ENCODE peak calls at places on chromosomes 11 and 22, in eight cellular contexts. G is endodermal cell, M is SK-N-SH, U is fibroblast of lung, N is GM23248, Q is neuronal stem cell, O is HCT116, I is MM.1S. C is an unnamed sample.

GRCh38 chr22:28034760-28035401 is 115.8 kb upstream of the PITPNB start:
- DNase-seq in G (peak), M (peak), U (peak), N (peak), Q (no peak), O (no peak), I (no peak), C (peak)

GRCh38 chr11:88383446-88383845 is 45.9 kb upstream of the CTSC start:
- DNase-seq in G (no peak), M (no peak), U (peak), N (no peak), Q (no peak), O (no peak), I (no peak), C (no peak)

GRCh38 chr11:2248762-2249161 is 21.6 kb downstream of the ASCL2 start:
- DNase-seq in G (no peak), M (no peak), U (no peak), N (no peak), Q (no peak), O (no peak), I (no peak), C (peak)

GRCh38 chr11:65574147-65574962 is 1.5 kb upstream of the EHBP1L1 start:
- DNase-seq in G (peak), M (peak), U (peak), N (peak), Q (peak), O (peak), I (peak), C (peak)

GRCh38 chr11:33997473-33998347 is 53.8 kb upstream of the CAPRIN1 start:
- DNase-seq in G (peak), M (peak), U (no peak), N (peak), Q (no peak), O (no peak), I (no peak), C (no peak)

GRCh38 chr22:47498969-47499368 is 736.5 kb downstream of the TBC1D22A start:
- DNase-seq in G (no peak), M (no peak), U (no peak), N (no peak), Q (no peak), O (no peak), I (no peak), C (no peak)

GRCh38 chr11:130022799-130023198 is 20.2 kb upstream of the PRDM10 start:
- DNase-seq in G (no peak), M (no peak), U (no peak), N (peak), Q (no peak), O (no peak), I (no peak), C (no peak)

GRCh38 chr11:100630898-100631297 is 56.2 kb upstream of the ARHGAP42 start:
- DNase-seq in G (no peak), M (no peak), U (peak), N (no peak), Q (no peak), O (no peak), I (no peak), C (no peak)

GRCh38 chr11:80596291-80596810 is 1155.5 kb upstream of the TENM4 start:
- DNase-seq in G (no peak), M (no peak), U (peak), N (no peak), Q (no peak), O (no peak), I (no peak), C (no peak)

GRCh38 chr11:111021131-111021530 is 224.4 kb upstream of the POU2AF2 start:
- DNase-seq in G (no peak), M (no peak), U (no peak), N (no peak), Q (no peak), O (no peak), I (no peak), C (no peak)

GRCh38 chr22:40241200-40241763 is 63.6 kb downstream of the TNRC6B start:
- DNase-seq in G (no peak), M (no peak), U (no peak), N (no peak), Q (no peak), O (no peak), I (no peak), C (no peak)

GRCh38 chr11:64887757-64888405 is 9.5 kb upstream of the EHD1 start:
- DNase-seq in G (peak), M (peak), U (peak), N (peak), Q (peak), O (peak), I (peak), C (peak)

GRCh38 chr22:17152340-17152739 is 6.7 kb downstream of the HDHD5 start:
- DNase-seq in G (no peak), M (no peak), U (no peak), N (no peak), Q (no peak), O (no peak), I (no peak), C (no peak)

GRCh38 chr22:17143826-17144225 is 15.3 kb downstream of the HDHD5 start:
- DNase-seq in G (no peak), M (no peak), U (no peak), N (no peak), Q (no peak), O (no peak), I (no peak), C (no peak)

GRCh38 chr22:17152971-17153370 is 6.1 kb downstream of the HDHD5 start:
- DNase-seq in G (no peak), M (no peak), U (no peak), N (no peak), Q (no peak), O (no peak), I (no peak), C (no peak)

GRCh38 chr22:17145021-17145680 is 13.9 kb downstream of the HDHD5 start:
- DNase-seq in G (no peak), M (no peak), U (no peak), N (no peak), Q (no peak), O (no peak), I (no peak), C (no peak)

GRCh38 chr22:17149073-17149815 is 9.8 kb downstream of the HDHD5 start:
- DNase-seq in G (no peak), M (no peak), U (no peak), N (no peak), Q (no peak), O (no peak), I (no peak), C (no peak)
- H3K9ac ChIP-seq in G (no peak), M (no peak), U (no peak), N (no peak), Q (no peak), O (no peak), I (no peak), C (no peak)

GRCh38 chr11:61357894-61358239 is 3.8 kb downstream of the CYB561A3 start:
- DNase-seq in G (no peak), M (no peak), U (no peak), N (no peak), Q (no peak), O (no peak), I (no peak), C (no peak)

GRCh38 chr11:61361237-61361636 is 445 bp downstream of the CYB561A3 start:
- DNase-seq in G (no peak), M (peak), U (no peak), N (no peak), Q (no peak), O (no peak), I (peak), C (no peak)

GRCh38 chr11:61358566-61358965 is 3.1 kb downstream of the CYB561A3 start:
- DNase-seq in G (no peak), M (no peak), U (no peak), N (no peak), Q (no peak), O (no peak), I (no peak), C (no peak)

GRCh38 chr11:61357233-61357893 is 4.3 kb downstream of the CYB561A3 start:
- DNase-seq in G (no peak), M (no peak), U (no peak), N (no peak), Q (no peak), O (no peak), I (no peak), C (no peak)

DNA sequence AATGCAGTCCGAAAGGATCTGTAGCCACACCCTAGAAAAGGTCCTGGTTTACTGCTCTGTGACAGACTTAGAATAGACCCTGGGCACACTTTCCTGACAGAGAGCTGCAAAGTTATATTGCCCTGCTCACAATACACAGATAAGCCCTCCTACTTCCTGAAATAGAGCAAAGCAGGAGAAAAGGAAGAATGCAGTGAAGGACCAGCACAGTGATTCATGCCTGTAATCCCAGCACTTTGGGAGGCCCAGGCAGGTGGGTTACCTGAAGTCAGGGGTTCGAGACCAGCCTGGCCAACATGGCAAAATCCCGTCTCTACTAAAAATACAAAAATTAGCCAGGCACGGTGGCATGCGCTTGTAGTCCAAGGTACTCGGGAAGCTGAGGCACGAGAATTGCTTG is 2.1 kb downstream of the CYB561A3 start:
- DNase-seq in G (no peak), M (no peak), U (no peak), N (no peak), Q (no peak), O (no peak), I (no peak), C (no peak)
- H3K4me3 ChIP-seq in G (no peak), M (no peak), U (no peak), N (no peak), Q (no peak), O (no peak), I (no peak), C (no peak)

GRCh38 chr11:119625206-119625988 is 103.6 kb downstream of the NECTIN1 start:
- DNase-seq in G (no peak), M (peak), U (no peak), N (no peak), Q (no peak), O (no peak), I (no peak), C (no peak)
- H3K9ac ChIP-seq in G (no peak), M (no peak), U (no peak), N (no peak), Q (peak), O (no peak), I (no peak), C (no peak)

DNA sequence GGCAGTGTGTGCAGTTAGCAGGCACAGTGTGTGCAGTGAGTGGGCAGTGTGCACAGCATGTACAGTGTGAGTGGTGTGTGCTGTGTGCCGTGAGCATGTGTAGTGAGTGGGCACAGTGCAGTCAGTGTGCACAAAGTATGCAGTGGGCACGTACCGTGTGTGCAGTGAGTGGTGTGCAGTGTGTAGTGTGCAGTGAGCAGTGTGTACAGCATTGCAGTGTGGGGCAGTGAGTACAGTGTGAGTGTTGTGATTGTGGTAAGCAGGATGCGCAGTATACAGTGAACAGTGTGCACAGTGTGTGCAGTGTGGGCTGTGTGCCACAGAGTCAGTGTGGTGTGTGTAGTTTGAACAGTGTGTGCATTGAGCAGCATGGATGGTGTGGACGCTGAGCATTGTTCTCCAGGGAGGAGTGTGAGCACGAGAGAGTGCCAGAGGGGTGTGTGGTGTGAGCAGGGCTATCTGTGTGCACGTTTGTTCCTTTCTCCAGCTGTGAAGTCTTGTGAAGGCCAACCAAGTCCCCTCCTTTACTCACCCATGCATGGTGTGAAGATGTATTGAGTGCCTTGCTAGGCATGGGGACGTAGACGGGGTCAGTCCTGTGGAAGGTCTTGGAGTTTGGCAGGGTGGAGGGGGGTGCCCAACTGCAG is 3.1 kb downstream of the SHANK3 start:
- DNase-seq in G (peak), M (no peak), U (no peak), N (no peak), Q (no peak), O (no peak), I (no peak), C (no peak)
- H3K4me3 ChIP-seq in G (peak), M (peak), U (no peak), N (no peak), Q (peak), O (peak), I (no peak), C (peak)

GRCh38 chr11:77082838-77083552 is 16.2 kb downstream of the CAPN5 start:
- DNase-seq in G (no peak), M (peak), U (peak), N (peak), Q (no peak), O (no peak), I (no peak), C (peak)
- H3K9ac ChIP-seq in G (no peak), M (no peak), U (no peak), N (peak), Q (peak), O (no peak), I (no peak), C (no peak)

GRCh38 chr11:6745018-6745417 is 26.8 kb downstream of the OR2AG2 start:
- DNase-seq in G (no peak), M (no peak), U (no peak), N (no peak), Q (no peak), O (no peak), I (no peak), C (no peak)

GRCh38 chr11:6745465-6746015 is 26.2 kb downstream of the OR2AG2 start:
- DNase-seq in G (no peak), M (no peak), U (no peak), N (no peak), Q (no peak), O (no peak), I (peak), C (no peak)

GRCh38 chr11:6746626-6747025 is 25.1 kb downstream of the OR2AG2 start:
- DNase-seq in G (no peak), M (no peak), U (no peak), N (no peak), Q (no peak), O (no peak), I (no peak), C (no peak)

GRCh38 chr11:6747097-6747662 is 24.6 kb downstream of the OR2AG2 start:
- DNase-seq in G (no peak), M (no peak), U (no peak), N (no peak), Q (no peak), O (no peak), I (no peak), C (no peak)

GRCh38 chr11:6746086-6746618 is 25.6 kb downstream of the OR2AG2 start:
- DNase-seq in G (no peak), M (no peak), U (no peak), N (no peak), Q (no peak), O (no peak), I (peak), C (no peak)
- H3K4me3 ChIP-seq in G (no peak), M (no peak), U (peak), N (no peak), Q (no peak), O (no peak), I (peak), C (peak)

GRCh38 chr11:124150684-124151083 is 32.5 kb upstream of the OR10D3 start:
- DNase-seq in G (no peak), M (no peak), U (no peak), N (no peak), Q (no peak), O (no peak), I (no peak), C (no peak)
- H3K9ac ChIP-seq in G (no peak), M (no peak), U (no peak), N (no peak), Q (no peak), O (no peak), I (no peak), C (no peak)

GRCh38 chr11:117219001-117219400 is 12.9 kb downstream of the PCSK7 start:
- DNase-seq in G (no peak), M (no peak), U (no peak), N (no peak), Q (no peak), O (no peak), I (no peak), C (peak)

GRCh38 chr11:117218133-117218915 is 13.5 kb downstream of the PCSK7 start:
- DNase-seq in G (no peak), M (no peak), U (peak), N (no peak), Q (no peak), O (no peak), I (no peak), C (peak)

GRCh38 chr11:117219455-117219854 is 12.4 kb downstream of the PCSK7 start:
- DNase-seq in G (no peak), M (no peak), U (no peak), N (no peak), Q (no peak), O (no peak), I (no peak), C (peak)

GRCh38 chr11:117217685-117218084 is 14.2 kb downstream of the PCSK7 start:
- DNase-seq in G (no peak), M (no peak), U (no peak), N (no peak), Q (no peak), O (no peak), I (no peak), C (peak)

GRCh38 chr11:117217141-117217609 is 14.7 kb downstream of the PCSK7 start:
- DNase-seq in G (no peak), M (no peak), U (peak), N (no peak), Q (no peak), O (no peak), I (no peak), C (peak)
- H3K4me3 ChIP-seq in G (no peak), M (no peak), U (no peak), N (no peak), Q (no peak), O (no peak), I (no peak), C (no peak)

GRCh38 chr11:8597182-8597581 is 3.2 kb upstream of the STK33 start:
- DNase-seq in G (no peak), M (no peak), U (peak), N (peak), Q (no peak), O (no peak), I (no peak), C (no peak)

GRCh38 chr11:8596504-8597046 is 2.5 kb upstream of the STK33 start:
- DNase-seq in G (peak), M (no peak), U (no peak), N (no peak), Q (no peak), O (no peak), I (no peak), C (no peak)

GRCh38 chr11:8593455-8593854 is 573 bp downstream of the STK33 start:
- DNase-seq in G (no peak), M (peak), U (no peak), N (no peak), Q (no peak), O (no peak), I (peak), C (no peak)

DNA sequence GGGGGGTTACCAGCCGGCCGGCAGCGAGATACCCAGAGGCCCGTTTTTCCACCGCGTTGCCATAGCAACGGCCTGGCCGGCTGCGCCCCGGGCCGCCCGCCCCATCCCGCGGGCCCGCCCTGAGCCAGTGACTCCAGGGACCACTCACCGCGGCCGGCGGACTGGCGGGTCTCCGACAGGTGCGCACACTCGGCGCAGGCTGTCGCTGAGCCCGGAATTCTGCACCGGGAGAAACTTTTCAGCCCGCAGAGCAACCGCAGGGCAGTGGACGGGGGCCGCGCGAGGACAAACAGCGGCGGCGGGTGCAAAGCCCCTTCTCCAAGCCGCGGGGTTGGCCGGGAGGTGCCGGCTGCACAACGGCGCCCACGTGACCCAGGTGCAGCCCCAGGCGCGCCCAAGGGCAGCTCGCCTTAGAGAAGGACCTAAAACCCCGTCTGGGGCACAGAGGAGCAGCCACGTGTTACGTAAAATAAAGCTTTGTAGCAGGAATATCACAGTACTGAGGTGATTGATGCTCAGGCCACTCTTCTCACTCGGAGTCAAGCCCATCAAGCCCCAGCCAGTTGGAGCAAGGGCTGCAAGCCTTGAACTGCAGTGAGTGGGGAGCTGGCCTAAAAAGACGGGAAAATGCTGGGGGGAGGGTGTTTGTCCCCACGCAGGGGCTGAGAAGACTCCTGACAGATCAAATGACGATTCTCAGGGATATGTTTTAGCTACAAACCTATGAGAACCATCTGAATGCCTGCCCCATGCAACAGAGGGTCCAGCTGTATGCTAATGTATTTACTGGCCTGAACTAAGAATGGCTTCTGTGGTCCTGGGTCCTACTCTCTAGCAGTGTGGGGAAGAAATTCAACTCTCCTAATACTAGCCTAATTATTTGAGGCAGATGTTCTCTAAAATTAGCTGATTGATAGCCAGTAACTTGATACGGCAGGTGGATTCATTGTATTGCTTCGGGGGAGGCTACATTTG is at the start of gene STK33:
- DNase-seq in G (peak), M (peak), U (peak), N (peak), Q (peak), O (peak), I (peak), C (peak)
- H3K9ac ChIP-seq in G (peak), M (peak), U (peak), N (no peak), Q (peak), O (peak), I (peak), C (no peak)

GRCh38 chr22:46036558-46037408 is 59.8 kb upstream of the WNT7B start:
- DNase-seq in G (peak), M (peak), U (peak), N (peak), Q (no peak), O (peak), I (peak), C (peak)

GRCh38 chr22:46035742-46036557 is 59.0 kb upstream of the WNT7B start:
- DNase-seq in G (peak), M (peak), U (peak), N (peak), Q (peak), O (peak), I (peak), C (peak)

GRCh38 chr22:46038174-46038487 is 61.2 kb upstream of the WNT7B start:
- DNase-seq in G (no peak), M (no peak), U (no peak), N (no peak), Q (no peak), O (no peak), I (no peak), C (no peak)

GRCh38 chr22:46033256-46034200 is 56.6 kb upstream of the WNT7B start:
- DNase-seq in G (peak), M (no peak), U (peak), N (peak), Q (no peak), O (no peak), I (no peak), C (peak)

GRCh38 chr22:46035380-46035741 is 58.4 kb upstream of the WNT7B start:
- DNase-seq in G (no peak), M (no peak), U (no peak), N (no peak), Q (no peak), O (no peak), I (no peak), C (no peak)
- H3K4me3 ChIP-seq in G (peak), M (peak), U (peak), N (peak), Q (peak), O (peak), I (peak), C (peak)

C was measured in kidney.